ENCODE peak calls at places on chromosomes 4 and X, in eight cellular contexts. K is NCI-H1092; G is cardiac muscle cell; A is naive thymus-derived CD8-positive, alpha-beta T cell; J is AG08395; N is A172; W is lower leg skin; F is AG10803. Q is an unnamed sample.
A peak's percentile ranks its signal among the peaks of the same experiment; 100 is the strongest.

GRCh38 chrX:70454441-70455365 is 10.1 kb downstream of the DLG3 start:
- DNase-seq in K (peak; percentile 87), G (peak; percentile 75), A (peak; percentile 67), J (no peak), N (no peak), W (no peak), F (peak; percentile 36), Q (peak; percentile 90)

GRCh38 chrX:50707376-50707775 is 106.6 kb downstream of the SHROOM4 start:
- DNase-seq in K (no peak), G (no peak), A (no peak), J (no peak), N (no peak), W (no peak), F (no peak), Q (no peak)

GRCh38 chr4:97656034-97656720 is 487.1 kb downstream of the STPG2 start:
- DNase-seq in K (no peak), G (peak; percentile 89), A (no peak), J (no peak), N (peak; percentile 42), W (no peak), F (peak; percentile 1), Q (no peak)

GRCh38 chr4:66178901-66179300 is 508.6 kb upstream of the EPHA5 start:
- DNase-seq in K (no peak), G (peak; percentile 14), A (no peak), J (no peak), N (peak; percentile 82), W (no peak), F (no peak), Q (peak; percentile 25)

GRCh38 chr4:98838977-98839618 is 89.8 kb downstream of the EIF4E start:
- DNase-seq in K (no peak), G (peak; percentile 94), A (no peak), J (peak; percentile 23), N (peak; percentile 69), W (no peak), F (peak; percentile 18), Q (no peak)

GRCh38 chr4:152719291-152719690 is 39.5 kb upstream of the TMEM154 start:
- DNase-seq in K (no peak), G (no peak), A (no peak), J (no peak), N (no peak), W (no peak), F (no peak), Q (no peak)

GRCh38 chrX:154840856-154841255 is 6.4 kb upstream of the SMIM9 start:
- DNase-seq in K (peak; percentile 6), G (peak; percentile 75), A (peak; percentile 0), J (peak; percentile 52), N (peak; percentile 45), W (no peak), F (peak; percentile 77), Q (no peak)

GRCh38 chrX:120560405-120560841 is 339 bp downstream of the CUL4B start:
- DNase-seq in K (no peak), G (peak; percentile 50), A (peak; percentile 30), J (no peak), N (peak; percentile 19), W (peak; percentile 19), F (peak; percentile 58), Q (peak; percentile 74)

GRCh38 chrX:46436744-46437143 is 108.5 kb downstream of the ZNF674 start:
- DNase-seq in K (no peak), G (no peak), A (no peak), J (no peak), N (no peak), W (no peak), F (no peak), Q (no peak)

GRCh38 chrX:119004920-119005524 is 30.6 kb downstream of the LONRF3 start:
- DNase-seq in K (peak; percentile 14), G (peak; percentile 48), A (peak; percentile 34), J (peak; percentile 69), N (peak; percentile 11), W (peak; percentile 13), F (peak; percentile 20), Q (peak; percentile 61)

GRCh38 chr4:163344147-163345050 is 707 bp downstream of the NPY5R start:
- DNase-seq in K (no peak), G (peak; percentile 19), A (no peak), J (no peak), N (no peak), W (no peak), F (no peak), Q (peak; percentile 82)

GRCh38 chr4:176611954-176612353 is 180.8 kb downstream of the VEGFC start:
- DNase-seq in K (no peak), G (no peak), A (no peak), J (no peak), N (no peak), W (no peak), F (no peak), Q (no peak)

GRCh38 chr4:19927381-19927780 is 324.3 kb upstream of the SLIT2 start:
- DNase-seq in K (no peak), G (peak; percentile 42), A (no peak), J (no peak), N (no peak), W (no peak), F (no peak), Q (no peak)

GRCh38 chrX:1472975-1473374 is 20.3 kb upstream of the ASMTL start:
- DNase-seq in K (no peak), G (no peak), A (no peak), J (no peak), N (no peak), W (peak; percentile 5), F (no peak), Q (no peak)

GRCh38 chrX:31832263-31832662 is 760.4 kb upstream of the FTHL17 start:
- DNase-seq in K (no peak), G (no peak), A (no peak), J (no peak), N (peak; percentile 77), W (no peak), F (no peak), Q (no peak)

GRCh38 chr4:25911356-25911755 is 2.7 kb upstream of the SMIM20 start:
- DNase-seq in K (no peak), G (no peak), A (no peak), J (no peak), N (no peak), W (no peak), F (no peak), Q (no peak)

GRCh38 chrX:77910108-77910840 is at the start of gene ATP7A:
- DNase-seq in K (peak; percentile 94), G (peak; percentile 94), A (peak; percentile 88), J (peak; percentile 92), N (peak; percentile 83), W (peak; percentile 85), F (peak; percentile 86), Q (peak; percentile 81)

GRCh38 chr4:55635282-55635681 is 816 bp downstream of the NMU start:
- DNase-seq in K (no peak), G (no peak), A (no peak), J (no peak), N (no peak), W (no peak), F (no peak), Q (peak; percentile 72)

GRCh38 chrX:18617351-18617750 is 54.6 kb downstream of the RS1 start:
- DNase-seq in K (no peak), G (peak; percentile 35), A (no peak), J (peak; percentile 20), N (peak; percentile 82), W (no peak), F (peak; percentile 54), Q (no peak)

GRCh38 chr4:4524364-4524763 is 17.5 kb downstream of the STX18 start:
- DNase-seq in K (no peak), G (no peak), A (peak; percentile 11), J (no peak), N (no peak), W (no peak), F (no peak), Q (peak; percentile 45)